ENCODE peak calls at places on chromosomes 3 and 15, in nine cellular contexts. E is PC-3, P is OCI-LY7, L is fibroblast of lung, K is trophoblast cell, A is mammary epithelial cell, T is HCT116, S is endothelial cell of umbilical vein, O is MM.1S. F is an unnamed sample. For H3K79me2, the result is how much of the 10 kb centered on the place peaks cover.

GRCh38 chr3:17078885-17079465 is 194.2 kb downstream of the PLCL2 start:
- DNase-seq in E (no peak), P (no peak), L (no peak), K (no peak), A (no peak), T (no peak), S (no peak), O (no peak), F (no peak)

GRCh38 chr15:28109626-28110415 is 10.7 kb upstream of the OCA2 start:
- DNase-seq in E (no peak), P (no peak), L (no peak), K (no peak), A (no peak), T (no peak), S (no peak), O (no peak), F (no peak)

GRCh38 chr3:108088146-108088545 is 2.7 kb downstream of the CD47 start:
- DNase-seq in E (peak), P (peak), L (no peak), K (no peak), A (no peak), T (no peak), S (peak), O (no peak), F (no peak)

GRCh38 chr15:100878130-100878529 is 1.5 kb upstream of the ALDH1A3 start:
- DNase-seq in E (no peak), P (no peak), L (no peak), K (no peak), A (no peak), T (no peak), S (no peak), O (no peak), F (no peak)

GRCh38 chr3:61560452-61561373 is 658 bp upstream of the PTPRG start:
- DNase-seq in E (no peak), P (peak), L (peak), K (peak), A (peak), T (peak), S (peak), O (peak), F (peak)

GRCh38 chr15:78303729-78304486 is 4.5 kb upstream of the SKIC8 start:
- DNase-seq in E (no peak), P (no peak), L (no peak), K (no peak), A (no peak), T (no peak), S (no peak), O (no peak), F (no peak)

GRCh38 chr3:42732829-42733459 is 30.3 kb upstream of the HHATL start:
- DNase-seq in E (peak), P (no peak), L (no peak), K (peak), A (no peak), T (no peak), S (no peak), O (no peak), F (no peak)

GRCh38 chr3:176953106-176954080 is 243.9 kb downstream of the TBL1XR1 start:
- DNase-seq in E (peak), P (no peak), L (peak), K (no peak), A (no peak), T (no peak), S (no peak), O (no peak), F (peak)

GRCh38 chr3:157384526-157384925 is 52.1 kb upstream of the PTX3 start:
- DNase-seq in E (no peak), P (no peak), L (no peak), K (no peak), A (no peak), T (no peak), S (peak), O (no peak), F (no peak)

GRCh38 chr3:14476583-14477265 is 63.4 kb downstream of the GRIP2 start:
- DNase-seq in E (no peak), P (no peak), L (no peak), K (no peak), A (no peak), T (no peak), S (no peak), O (no peak), F (no peak)

GRCh38 chr15:51333571-51333970 is 4.8 kb downstream of the CYP19A1 start:
- DNase-seq in E (no peak), P (no peak), L (no peak), K (no peak), A (no peak), T (no peak), S (no peak), O (no peak), F (no peak)

GRCh38 chr3:56693750-56694149 is 10.7 kb upstream of the TASOR start:
- DNase-seq in E (no peak), P (no peak), L (no peak), K (no peak), A (no peak), T (no peak), S (peak), O (no peak), F (no peak)
- H3K27ac ChIP-seq in E (no peak), P (no peak), L (no peak), K (no peak), A (no peak), T (no peak), S (no peak), O (no peak), F (no peak)

GRCh38 chr3:171365489-171365888 is 94.7 kb downstream of the TNIK start:
- DNase-seq in E (no peak), P (no peak), L (no peak), K (no peak), A (no peak), T (no peak), S (no peak), O (no peak), F (no peak)
- H3K79me2 ChIP-seq in E (under half), P (under half), L (under half), K (under half), A (under half), T (under half), S (under half), O (under half), F (under half)

DNA sequence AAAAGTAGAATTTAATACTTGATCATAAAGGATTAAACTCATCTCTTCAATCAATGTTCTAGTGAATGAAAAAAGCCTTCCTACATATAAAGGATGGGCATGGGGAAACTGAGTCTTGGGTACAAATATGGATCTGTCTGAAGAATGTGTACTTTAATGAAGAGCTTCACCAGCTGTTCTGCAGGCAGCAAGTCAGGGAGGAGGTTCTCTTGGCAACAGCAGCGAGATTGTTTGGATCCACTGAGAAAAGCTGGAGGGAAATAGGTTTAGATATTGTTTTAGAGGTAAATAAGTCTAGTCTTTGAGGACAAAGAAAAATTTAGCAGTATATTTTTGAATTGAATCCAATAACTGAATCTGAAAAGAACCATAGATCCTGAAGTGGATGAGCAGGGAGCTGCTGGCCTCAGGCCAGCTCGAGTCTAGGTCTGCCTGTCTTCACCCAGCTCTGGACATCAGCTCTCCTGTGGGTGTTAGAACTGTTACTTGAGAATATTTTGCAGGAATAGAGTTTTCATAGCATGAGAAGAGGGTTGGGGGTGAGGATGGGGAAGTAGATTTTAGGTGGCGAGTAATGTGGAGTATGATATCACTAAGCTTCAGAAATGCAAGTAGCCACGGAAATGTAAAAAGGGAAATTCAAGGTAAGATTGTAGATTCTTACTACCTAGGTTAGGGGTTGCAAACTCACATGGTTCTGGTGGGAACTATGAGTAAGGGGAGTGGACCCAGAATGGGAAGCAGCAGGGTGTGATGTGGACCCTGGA is 6.0 kb downstream of the RAB8B start:
- DNase-seq in E (no peak), P (no peak), L (no peak), K (no peak), A (no peak), T (no peak), S (no peak), O (no peak), F (no peak)
- H3K27ac ChIP-seq in E (no peak), P (no peak), L (no peak), K (no peak), A (no peak), T (no peak), S (no peak), O (no peak), F (no peak)

DNA sequence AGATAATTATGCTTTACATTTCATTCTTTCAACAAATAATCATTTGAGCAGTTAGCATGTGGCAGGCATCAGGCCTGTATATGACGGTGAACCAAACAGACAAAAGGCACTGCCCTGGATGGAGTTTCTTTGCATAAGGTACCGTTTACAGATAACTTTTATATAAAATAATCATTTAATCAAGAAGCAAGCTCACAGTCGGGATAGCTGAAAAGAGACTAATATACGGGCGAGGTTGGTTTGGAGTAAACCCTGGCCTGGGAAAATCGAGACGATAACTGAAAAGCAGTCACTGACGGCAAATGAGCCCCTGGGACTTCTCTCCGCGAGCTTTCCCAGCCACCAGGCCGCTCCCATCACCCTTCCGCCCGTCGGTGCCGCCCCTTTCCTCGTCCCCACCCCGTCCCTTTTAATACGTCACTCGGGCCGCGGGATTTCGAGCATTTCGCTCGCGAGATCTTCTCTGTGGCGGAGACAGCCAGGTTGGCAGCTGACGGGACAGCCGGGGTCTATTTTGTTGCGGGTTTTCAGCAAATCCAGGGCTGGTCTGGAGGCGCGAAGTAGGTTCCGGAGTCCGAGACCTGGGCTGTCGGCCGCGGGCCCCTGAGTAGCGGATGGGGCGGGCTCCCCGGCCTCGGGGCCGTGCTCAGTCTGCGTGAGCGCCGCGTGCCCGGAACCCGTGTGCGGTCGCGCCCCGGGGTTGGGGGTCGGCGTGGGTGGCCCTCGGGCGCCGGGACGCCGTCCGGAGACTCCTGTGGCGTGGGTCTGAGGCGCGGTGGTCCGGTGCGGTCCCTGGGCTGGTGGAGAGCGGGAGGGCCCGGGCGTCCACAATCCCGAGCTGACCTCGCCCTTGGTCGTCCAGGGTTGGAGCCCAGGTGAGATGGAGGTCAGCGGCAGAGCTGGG is at the start of gene NMD3:
- DNase-seq in E (peak), P (peak), L (peak), K (peak), A (peak), T (peak), S (peak), O (peak), F (peak)
- H3K79me2 ChIP-seq in E (half or more), P (under half), L (under half), K (under half), A (under half), T (under half), S (under half), O (half or more), F (under half)

GRCh38 chr3:44242716-44243115 is 1.0 kb downstream of the TOPAZ1 start:
- DNase-seq in E (no peak), P (no peak), L (no peak), K (no peak), A (no peak), T (no peak), S (no peak), O (no peak), F (no peak)
- H3K27ac ChIP-seq in E (no peak), P (no peak), L (no peak), K (no peak), A (no peak), T (no peak), S (no peak), O (no peak), F (no peak)

GRCh38 chr3:121870710-121871109 is 23.5 kb upstream of the SLC15A2 start:
- DNase-seq in E (peak), P (no peak), L (no peak), K (no peak), A (peak), T (no peak), S (no peak), O (no peak), F (no peak)
- H3K79me2 ChIP-seq in E (under half), P (under half), L (under half), K (under half), A (under half), T (under half), S (under half), O (under half), F (under half)

GRCh38 chr3:129562803-129563202 is 19.8 kb downstream of the H1-8 start:
- DNase-seq in E (no peak), P (no peak), L (no peak), K (no peak), A (no peak), T (no peak), S (no peak), O (no peak), F (no peak)

GRCh38 chr3:129565902-129566301 is 22.9 kb downstream of the H1-8 start:
- DNase-seq in E (no peak), P (no peak), L (no peak), K (no peak), A (no peak), T (no peak), S (no peak), O (no peak), F (no peak)

GRCh38 chr3:129563332-129563731 is 20.4 kb downstream of the H1-8 start:
- DNase-seq in E (no peak), P (no peak), L (no peak), K (no peak), A (no peak), T (no peak), S (no peak), O (no peak), F (no peak)

GRCh38 chr3:129564981-129565644 is 22.1 kb downstream of the H1-8 start:
- DNase-seq in E (no peak), P (no peak), L (no peak), K (no peak), A (no peak), T (no peak), S (no peak), O (no peak), F (no peak)

GRCh38 chr3:129563850-129564535 is 21.0 kb downstream of the H1-8 start:
- DNase-seq in E (no peak), P (no peak), L (no peak), K (no peak), A (no peak), T (no peak), S (no peak), O (no peak), F (no peak)
- H3K27ac ChIP-seq in E (no peak), P (no peak), L (no peak), K (no peak), A (no peak), T (no peak), S (no peak), O (no peak), F (no peak)

DNA sequence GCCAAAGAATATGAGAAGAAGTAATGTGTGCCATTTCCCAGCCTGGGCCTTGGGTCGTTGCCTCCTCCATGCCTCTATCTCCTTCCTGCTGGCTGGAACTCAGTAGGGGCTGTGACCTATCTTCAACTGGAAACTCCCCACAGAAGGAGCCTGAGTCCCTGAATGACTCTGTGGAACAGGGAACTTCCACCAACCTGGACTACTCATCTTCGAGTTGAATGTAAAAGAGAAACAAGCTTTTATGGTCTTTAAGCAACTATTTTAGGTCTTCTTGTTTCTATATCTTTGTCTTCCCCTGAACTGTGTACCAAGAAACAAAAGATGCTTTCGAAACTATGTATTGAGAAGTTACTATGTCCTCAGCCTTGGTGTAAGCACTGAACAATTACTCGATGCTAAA is 355.3 kb upstream of the NR2F2 start:
- DNase-seq in E (no peak), P (no peak), L (no peak), K (no peak), A (peak), T (no peak), S (no peak), O (peak), F (no peak)
- H3K79me2 ChIP-seq in E (under half), P (under half), L (under half), K (under half), A (under half), T (under half), S (under half), O (under half), F (under half)